ENCODE peak calls at places on chromosomes 11 and 22, in ten cellular contexts. F is IMR-90; K is effector memory CD8-positive, alpha-beta T cell; X is NCI-H510A treated with DMSO at 0.1 percent for 48 hours; E is mucosa of descending colon; L is fibroblast of the aortic adventitia; V is stimulated activated CD8-positive, alpha-beta memory T cell treated with anti-CD3 and anti-CD28 coated beads, Interleukin-2, amount 100 ng/mL, for 48 hours; B is iPS DF 19.7; S is HEK293T; U is LoVo. Q is an unnamed sample.

GRCh38 chr11:44613081-44613628 is 47.7 kb downstream of the CD82 start:
- DNase-seq in F (no peak), K (no peak), X (no peak), E (peak), L (no peak), V (no peak), B (no peak), S (no peak), U (no peak), Q (no peak)

GRCh38 chr11:70191495-70192140 is 11.5 kb upstream of the FADD start:
- DNase-seq in F (peak), K (peak), X (peak), E (peak), L (peak), V (peak), B (no peak), S (peak), U (peak), Q (peak)

GRCh38 chr11:104323841-104324240 is 159.9 kb upstream of the PDGFD start:
- DNase-seq in F (no peak), K (no peak), X (no peak), E (no peak), L (no peak), V (no peak), B (no peak), S (no peak), U (no peak), Q (no peak)

GRCh38 chr22:35480627-35481565 is 59.7 kb upstream of the RASD2 start:
- DNase-seq in F (no peak), K (no peak), X (no peak), E (peak), L (no peak), V (no peak), B (no peak), S (no peak), U (peak), Q (no peak)

GRCh38 chr11:99325807-99326206 is 305.1 kb downstream of the CNTN5 start:
- DNase-seq in F (peak), K (no peak), X (no peak), E (no peak), L (peak), V (no peak), B (no peak), S (no peak), U (no peak), Q (peak)

GRCh38 chr22:50469377-50470305 is 5.2 kb downstream of the SBF1 start:
- DNase-seq in F (peak), K (peak), X (peak), E (peak), L (no peak), V (peak), B (no peak), S (no peak), U (peak), Q (no peak)

GRCh38 chr11:25769287-25769686 is 562.6 kb upstream of the ANO3 start:
- DNase-seq in F (no peak), K (no peak), X (no peak), E (no peak), L (no peak), V (no peak), B (no peak), S (no peak), U (no peak), Q (no peak)

GRCh38 chr11:106770489-106771100 is 247.7 kb downstream of the GUCY1A2 start:
- DNase-seq in F (no peak), K (no peak), X (no peak), E (no peak), L (no peak), V (no peak), B (no peak), S (no peak), U (no peak), Q (no peak)

GRCh38 chr11:93648168-93648567 is 13.3 kb upstream of the CEP295 start:
- DNase-seq in F (peak), K (no peak), X (peak), E (no peak), L (peak), V (no peak), B (no peak), S (peak), U (no peak), Q (no peak)

GRCh38 chr11:83410605-83411565 is 124.7 kb upstream of the CCDC90B start:
- DNase-seq in F (no peak), K (no peak), X (no peak), E (no peak), L (no peak), V (no peak), B (no peak), S (no peak), U (no peak), Q (no peak)

GRCh38 chr11:116510166-116510565 is 262.6 kb downstream of the BUD13 start:
- DNase-seq in F (no peak), K (no peak), X (no peak), E (no peak), L (no peak), V (no peak), B (no peak), S (no peak), U (no peak), Q (no peak)

GRCh38 chr11:7544021-7544420 is 30.2 kb downstream of the PPFIBP2 start:
- DNase-seq in F (no peak), K (no peak), X (no peak), E (no peak), L (no peak), V (no peak), B (no peak), S (no peak), U (no peak), Q (no peak)

GRCh38 chr22:43378011-43378704 is 33.7 kb upstream of the MPPED1 start:
- DNase-seq in F (peak), K (peak), X (peak), E (no peak), L (peak), V (no peak), B (no peak), S (no peak), U (no peak), Q (no peak)

GRCh38 chr11:14306481-14306880 is 52.5 kb downstream of the RRAS2 start:
- DNase-seq in F (no peak), K (no peak), X (no peak), E (no peak), L (no peak), V (no peak), B (no peak), S (no peak), U (no peak), Q (no peak)

GRCh38 chr22:41047741-41048140 is 44.7 kb upstream of the EP300 start:
- DNase-seq in F (peak), K (no peak), X (no peak), E (no peak), L (no peak), V (no peak), B (no peak), S (no peak), U (no peak), Q (peak)

GRCh38 chr11:46547579-46547978 is 46.2 kb downstream of the AMBRA1 start:
- DNase-seq in F (no peak), K (no peak), X (no peak), E (no peak), L (no peak), V (no peak), B (no peak), S (no peak), U (no peak), Q (no peak)

GRCh38 chr11:60925685-60926267 is 1.5 kb downstream of the TMEM132A start:
- DNase-seq in F (peak), K (no peak), X (no peak), E (no peak), L (peak), V (no peak), B (no peak), S (no peak), U (no peak), Q (no peak)

GRCh38 chr11:48075637-48076036 is 95.3 kb downstream of the PTPRJ start:
- DNase-seq in F (no peak), K (no peak), X (no peak), E (no peak), L (no peak), V (no peak), B (no peak), S (no peak), U (no peak), Q (no peak)

GRCh38 chr11:122486793-122487495 is 168.6 kb upstream of the UBASH3B start:
- DNase-seq in F (peak), K (no peak), X (no peak), E (no peak), L (no peak), V (no peak), B (peak), S (no peak), U (no peak), Q (no peak)

GRCh38 chr22:20885557-20886323 is 26.9 kb downstream of the SNAP29 start:
- DNase-seq in F (peak), K (peak), X (peak), E (peak), L (peak), V (peak), B (peak), S (peak), U (peak), Q (peak)

GRCh38 chr11:128716661-128717210 is 22.9 kb downstream of the FLI1 start:
- DNase-seq in F (peak), K (peak), X (no peak), E (peak), L (peak), V (no peak), B (no peak), S (no peak), U (no peak), Q (peak)

GRCh38 chr11:12043221-12043620 is 34.8 kb upstream of the DKK3 start:
- DNase-seq in F (no peak), K (no peak), X (no peak), E (no peak), L (no peak), V (no peak), B (no peak), S (no peak), U (no peak), Q (no peak)

GRCh38 chr11:62539238-62539925 is 7.2 kb downstream of the AHNAK start:
- DNase-seq in F (peak), K (peak), X (peak), E (peak), L (peak), V (peak), B (no peak), S (no peak), U (peak), Q (peak)

GRCh38 chr22:38205261-38206128 is 3.7 kb downstream of the MAFF start:
- DNase-seq in F (peak), K (no peak), X (no peak), E (peak), L (peak), V (no peak), B (no peak), S (no peak), U (no peak), Q (peak)

Q was measured in fibroblast of gingiva.